ENCODE peak calls at places on chromosomes 13 and 19, in nine cellular contexts. One of them, this sample, is unnamed.

GRCh38 chr19:10418281-10419199 is 1.8 kb upstream of the PDE4A start:
- DNase-seq in CD8-positive, alpha-beta T cell: no peak
- DNase-seq in kidney: peak; percentile 64
- DNase-seq in mesenteric fat pad: no peak
- DNase-seq in putamen: no peak
- DNase-seq in caudate nucleus: no peak
- DNase-seq in WTC11: peak; percentile 37
- DNase-seq in stimulated activated CD8-positive, alpha-beta memory T cell treated with anti-CD3 and anti-CD28 coated beads, Interleukin-4, amount 100 ng/mL, for 4 hours: no peak
- DNase-seq in activated CD8-positive, alpha-beta memory T cell treated with anti-CD3 and anti-CD28 coated beads, Interleukin-2, amount 10 ng/mL, durations not matched to agents 7 days and 5 days: peak; percentile 66
- DNase-seq in this sample: no peak

GRCh38 chr19:1401138-1401888 is at the start of gene GAMT:
- DNase-seq in caudate nucleus: no peak
- DNase-seq in activated CD8-positive, alpha-beta memory T cell treated with anti-CD3 and anti-CD28 coated beads, Interleukin-2, amount 10 ng/mL, durations not matched to agents 7 days and 5 days: peak; percentile 63
- DNase-seq in CD8-positive, alpha-beta T cell: peak; percentile 58
- DNase-seq in WTC11: peak; percentile 51
- DNase-seq in kidney: no peak
- DNase-seq in mesenteric fat pad: no peak
- DNase-seq in stimulated activated CD8-positive, alpha-beta memory T cell treated with anti-CD3 and anti-CD28 coated beads, Interleukin-4, amount 100 ng/mL, for 4 hours: no peak
- DNase-seq in putamen: no peak
- DNase-seq in this sample: no peak

GRCh38 chr19:49056101-49056901 is 1.2 kb downstream of the CGB7 start:
- DNase-seq in CD8-positive, alpha-beta T cell: peak; percentile 49
- DNase-seq in putamen: no peak
- DNase-seq in WTC11: peak; percentile 76
- DNase-seq in stimulated activated CD8-positive, alpha-beta memory T cell treated with anti-CD3 and anti-CD28 coated beads, Interleukin-4, amount 100 ng/mL, for 4 hours: peak; percentile 23
- DNase-seq in kidney: peak; percentile 84
- DNase-seq in activated CD8-positive, alpha-beta memory T cell treated with anti-CD3 and anti-CD28 coated beads, Interleukin-2, amount 10 ng/mL, durations not matched to agents 7 days and 5 days: peak; percentile 73
- DNase-seq in mesenteric fat pad: no peak
- DNase-seq in caudate nucleus: no peak
- DNase-seq in this sample: no peak

GRCh38 chr19:6424190-6424938 is at the start of gene KHSRP:
- DNase-seq in kidney: no peak
- DNase-seq in CD8-positive, alpha-beta T cell: peak; percentile 14
- DNase-seq in putamen: no peak
- DNase-seq in caudate nucleus: no peak
- DNase-seq in stimulated activated CD8-positive, alpha-beta memory T cell treated with anti-CD3 and anti-CD28 coated beads, Interleukin-4, amount 100 ng/mL, for 4 hours: no peak
- DNase-seq in mesenteric fat pad: no peak
- DNase-seq in activated CD8-positive, alpha-beta memory T cell treated with anti-CD3 and anti-CD28 coated beads, Interleukin-2, amount 10 ng/mL, durations not matched to agents 7 days and 5 days: peak; percentile 45
- DNase-seq in WTC11: no peak
- DNase-seq in this sample: no peak

GRCh38 chr19:4803736-4804695 is 12.5 kb downstream of the FEM1A start:
- DNase-seq in CD8-positive, alpha-beta T cell: peak; percentile 67
- DNase-seq in caudate nucleus: no peak
- DNase-seq in mesenteric fat pad: no peak
- DNase-seq in activated CD8-positive, alpha-beta memory T cell treated with anti-CD3 and anti-CD28 coated beads, Interleukin-2, amount 10 ng/mL, durations not matched to agents 7 days and 5 days: peak; percentile 75
- DNase-seq in WTC11: peak; percentile 93
- DNase-seq in stimulated activated CD8-positive, alpha-beta memory T cell treated with anti-CD3 and anti-CD28 coated beads, Interleukin-4, amount 100 ng/mL, for 4 hours: peak; percentile 33
- DNase-seq in putamen: no peak
- DNase-seq in kidney: peak; percentile 80
- DNase-seq in this sample: peak; percentile 61

GRCh38 chr13:105502193-105502592 is 1033.3 kb downstream of the EFNB2 start:
- DNase-seq in caudate nucleus: no peak
- DNase-seq in mesenteric fat pad: no peak
- DNase-seq in activated CD8-positive, alpha-beta memory T cell treated with anti-CD3 and anti-CD28 coated beads, Interleukin-2, amount 10 ng/mL, durations not matched to agents 7 days and 5 days: no peak
- DNase-seq in stimulated activated CD8-positive, alpha-beta memory T cell treated with anti-CD3 and anti-CD28 coated beads, Interleukin-4, amount 100 ng/mL, for 4 hours: no peak
- DNase-seq in WTC11: no peak
- DNase-seq in CD8-positive, alpha-beta T cell: no peak
- DNase-seq in kidney: no peak
- DNase-seq in putamen: no peak
- DNase-seq in this sample: no peak

GRCh38 chr19:53034054-53034453 is 10.5 kb upstream of the ERVV-2 start:
- DNase-seq in stimulated activated CD8-positive, alpha-beta memory T cell treated with anti-CD3 and anti-CD28 coated beads, Interleukin-4, amount 100 ng/mL, for 4 hours: no peak
- DNase-seq in caudate nucleus: no peak
- DNase-seq in activated CD8-positive, alpha-beta memory T cell treated with anti-CD3 and anti-CD28 coated beads, Interleukin-2, amount 10 ng/mL, durations not matched to agents 7 days and 5 days: no peak
- DNase-seq in WTC11: no peak
- DNase-seq in kidney: no peak
- DNase-seq in CD8-positive, alpha-beta T cell: no peak
- DNase-seq in mesenteric fat pad: no peak
- DNase-seq in putamen: no peak
- DNase-seq in this sample: no peak

GRCh38 chr19:7680606-7681335 is at the start of gene TRAPPC5:
- DNase-seq in caudate nucleus: peak; percentile 69
- DNase-seq in putamen: peak; percentile 81
- DNase-seq in activated CD8-positive, alpha-beta memory T cell treated with anti-CD3 and anti-CD28 coated beads, Interleukin-2, amount 10 ng/mL, durations not matched to agents 7 days and 5 days: peak; percentile 88
- DNase-seq in CD8-positive, alpha-beta T cell: peak; percentile 84
- DNase-seq in WTC11: peak; percentile 86
- DNase-seq in mesenteric fat pad: peak; percentile 97
- DNase-seq in stimulated activated CD8-positive, alpha-beta memory T cell treated with anti-CD3 and anti-CD28 coated beads, Interleukin-4, amount 100 ng/mL, for 4 hours: peak; percentile 74
- DNase-seq in kidney: peak; percentile 94
- DNase-seq in this sample: peak; percentile 87

GRCh38 chr13:32423592-32423991 is 4.3 kb downstream of the N4BP2L1 start:
- DNase-seq in kidney: no peak
- DNase-seq in WTC11: no peak
- DNase-seq in stimulated activated CD8-positive, alpha-beta memory T cell treated with anti-CD3 and anti-CD28 coated beads, Interleukin-4, amount 100 ng/mL, for 4 hours: no peak
- DNase-seq in mesenteric fat pad: no peak
- DNase-seq in CD8-positive, alpha-beta T cell: no peak
- DNase-seq in activated CD8-positive, alpha-beta memory T cell treated with anti-CD3 and anti-CD28 coated beads, Interleukin-2, amount 10 ng/mL, durations not matched to agents 7 days and 5 days: no peak
- DNase-seq in caudate nucleus: no peak
- DNase-seq in putamen: no peak
- DNase-seq in this sample: no peak

GRCh38 chr13:26216042-26216441 is 6.1 kb downstream of the RNF6 start:
- DNase-seq in mesenteric fat pad: no peak
- DNase-seq in stimulated activated CD8-positive, alpha-beta memory T cell treated with anti-CD3 and anti-CD28 coated beads, Interleukin-4, amount 100 ng/mL, for 4 hours: no peak
- DNase-seq in activated CD8-positive, alpha-beta memory T cell treated with anti-CD3 and anti-CD28 coated beads, Interleukin-2, amount 10 ng/mL, durations not matched to agents 7 days and 5 days: no peak
- DNase-seq in CD8-positive, alpha-beta T cell: no peak
- DNase-seq in kidney: no peak
- DNase-seq in caudate nucleus: no peak
- DNase-seq in putamen: no peak
- DNase-seq in WTC11: no peak
- DNase-seq in this sample: no peak

GRCh38 chr19:45693168-45693788 is 812 bp downstream of the QPCTL start:
- DNase-seq in kidney: peak; percentile 93
- DNase-seq in stimulated activated CD8-positive, alpha-beta memory T cell treated with anti-CD3 and anti-CD28 coated beads, Interleukin-4, amount 100 ng/mL, for 4 hours: peak; percentile 36
- DNase-seq in putamen: peak; percentile 55
- DNase-seq in mesenteric fat pad: peak; percentile 91
- DNase-seq in activated CD8-positive, alpha-beta memory T cell treated with anti-CD3 and anti-CD28 coated beads, Interleukin-2, amount 10 ng/mL, durations not matched to agents 7 days and 5 days: peak; percentile 87
- DNase-seq in WTC11: peak; percentile 90
- DNase-seq in caudate nucleus: peak; percentile 34
- DNase-seq in CD8-positive, alpha-beta T cell: peak; percentile 81
- DNase-seq in this sample: peak; percentile 90

GRCh38 chr19:46232029-46232428 is 2.5 kb downstream of the IGFL1 start:
- DNase-seq in mesenteric fat pad: no peak
- DNase-seq in CD8-positive, alpha-beta T cell: no peak
- DNase-seq in activated CD8-positive, alpha-beta memory T cell treated with anti-CD3 and anti-CD28 coated beads, Interleukin-2, amount 10 ng/mL, durations not matched to agents 7 days and 5 days: no peak
- DNase-seq in putamen: no peak
- DNase-seq in kidney: no peak
- DNase-seq in WTC11: no peak
- DNase-seq in stimulated activated CD8-positive, alpha-beta memory T cell treated with anti-CD3 and anti-CD28 coated beads, Interleukin-4, amount 100 ng/mL, for 4 hours: no peak
- DNase-seq in caudate nucleus: no peak
- DNase-seq in this sample: no peak

GRCh38 chr13:113758651-113759524 is at the start of gene TMEM255B:
- DNase-seq in CD8-positive, alpha-beta T cell: peak; percentile 76
- DNase-seq in WTC11: peak; percentile 86
- DNase-seq in activated CD8-positive, alpha-beta memory T cell treated with anti-CD3 and anti-CD28 coated beads, Interleukin-2, amount 10 ng/mL, durations not matched to agents 7 days and 5 days: peak; percentile 74
- DNase-seq in stimulated activated CD8-positive, alpha-beta memory T cell treated with anti-CD3 and anti-CD28 coated beads, Interleukin-4, amount 100 ng/mL, for 4 hours: peak; percentile 44
- DNase-seq in mesenteric fat pad: peak; percentile 97
- DNase-seq in kidney: peak; percentile 95
- DNase-seq in putamen: peak; percentile 56
- DNase-seq in caudate nucleus: peak; percentile 38
- DNase-seq in this sample: peak; percentile 83

GRCh38 chr19:22421797-22422196 is 349 bp downstream of the ZNF98 start:
- DNase-seq in CD8-positive, alpha-beta T cell: no peak
- DNase-seq in mesenteric fat pad: no peak
- DNase-seq in putamen: no peak
- DNase-seq in caudate nucleus: no peak
- DNase-seq in activated CD8-positive, alpha-beta memory T cell treated with anti-CD3 and anti-CD28 coated beads, Interleukin-2, amount 10 ng/mL, durations not matched to agents 7 days and 5 days: no peak
- DNase-seq in kidney: no peak
- DNase-seq in stimulated activated CD8-positive, alpha-beta memory T cell treated with anti-CD3 and anti-CD28 coated beads, Interleukin-4, amount 100 ng/mL, for 4 hours: no peak
- DNase-seq in WTC11: no peak
- DNase-seq in this sample: no peak

GRCh38 chr19:39731685-39732084 is 6.1 kb downstream of the CLC start:
- DNase-seq in activated CD8-positive, alpha-beta memory T cell treated with anti-CD3 and anti-CD28 coated beads, Interleukin-2, amount 10 ng/mL, durations not matched to agents 7 days and 5 days: no peak
- DNase-seq in caudate nucleus: no peak
- DNase-seq in WTC11: no peak
- DNase-seq in mesenteric fat pad: no peak
- DNase-seq in stimulated activated CD8-positive, alpha-beta memory T cell treated with anti-CD3 and anti-CD28 coated beads, Interleukin-4, amount 100 ng/mL, for 4 hours: no peak
- DNase-seq in putamen: no peak
- DNase-seq in CD8-positive, alpha-beta T cell: no peak
- DNase-seq in kidney: no peak
- DNase-seq in this sample: no peak

GRCh38 chr19:35756373-35757230 is at the start of gene HSPB6:
- DNase-seq in mesenteric fat pad: no peak
- DNase-seq in WTC11: peak; percentile 57
- DNase-seq in kidney: peak; percentile 92
- DNase-seq in caudate nucleus: no peak
- DNase-seq in stimulated activated CD8-positive, alpha-beta memory T cell treated with anti-CD3 and anti-CD28 coated beads, Interleukin-4, amount 100 ng/mL, for 4 hours: no peak
- DNase-seq in activated CD8-positive, alpha-beta memory T cell treated with anti-CD3 and anti-CD28 coated beads, Interleukin-2, amount 10 ng/mL, durations not matched to agents 7 days and 5 days: peak; percentile 40
- DNase-seq in CD8-positive, alpha-beta T cell: no peak
- DNase-seq in putamen: no peak
- DNase-seq in this sample: no peak

GRCh38 chr19:39390759-39391592 is at the start of the genes MED29 and PAF1:
- DNase-seq in kidney: peak; percentile 99
- DNase-seq in WTC11: peak; percentile 96
- DNase-seq in CD8-positive, alpha-beta T cell: peak; percentile 94
- DNase-seq in stimulated activated CD8-positive, alpha-beta memory T cell treated with anti-CD3 and anti-CD28 coated beads, Interleukin-4, amount 100 ng/mL, for 4 hours: peak; percentile 92
- DNase-seq in caudate nucleus: peak; percentile 88
- DNase-seq in putamen: peak; percentile 100
- DNase-seq in activated CD8-positive, alpha-beta memory T cell treated with anti-CD3 and anti-CD28 coated beads, Interleukin-2, amount 10 ng/mL, durations not matched to agents 7 days and 5 days: peak; percentile 99
- DNase-seq in mesenteric fat pad: peak; percentile 98
- DNase-seq in this sample: peak; percentile 91

GRCh38 chr13:99617474-99618255 is 116.4 kb downstream of the TM9SF2 start:
- DNase-seq in activated CD8-positive, alpha-beta memory T cell treated with anti-CD3 and anti-CD28 coated beads, Interleukin-2, amount 10 ng/mL, durations not matched to agents 7 days and 5 days: peak; percentile 50
- DNase-seq in putamen: no peak
- DNase-seq in WTC11: peak; percentile 73
- DNase-seq in stimulated activated CD8-positive, alpha-beta memory T cell treated with anti-CD3 and anti-CD28 coated beads, Interleukin-4, amount 100 ng/mL, for 4 hours: no peak
- DNase-seq in caudate nucleus: no peak
- DNase-seq in kidney: no peak
- DNase-seq in CD8-positive, alpha-beta T cell: no peak
- DNase-seq in mesenteric fat pad: no peak
- DNase-seq in this sample: peak; percentile 41

This sample was measured in mesothelial cell of epicardium.